ENCODE peak calls at places on chromosomes 1 and 21, in five cellular contexts. One of them, this sample, is unnamed.

GRCh38 chr1:201436461-201436860 is 14.9 kb upstream of the TNNI1 start:
- DNase-seq in mucosa of descending colon: no peak
- DNase-seq in heart right ventricle: no peak
- DNase-seq in tibial artery: no peak
- DNase-seq in type B pancreatic cell: no peak
- DNase-seq in this sample: no peak

GRCh38 chr21:45575304-45575992 is 33.2 kb upstream of the SLC19A1 start:
- DNase-seq in mucosa of descending colon: no peak
- DNase-seq in heart right ventricle: no peak
- DNase-seq in tibial artery: no peak
- DNase-seq in type B pancreatic cell: no peak
- DNase-seq in this sample: no peak

GRCh38 chr1:13819637-13820036 is 119.6 kb downstream of the PRDM2 start:
- DNase-seq in mucosa of descending colon: no peak
- DNase-seq in heart right ventricle: no peak
- DNase-seq in tibial artery: no peak
- DNase-seq in type B pancreatic cell: no peak
- DNase-seq in this sample: peak; percentile 59

GRCh38 chr1:193102662-193103061 is 2.6 kb downstream of the GLRX2 start:
- DNase-seq in mucosa of descending colon: no peak
- DNase-seq in heart right ventricle: no peak
- DNase-seq in tibial artery: no peak
- DNase-seq in type B pancreatic cell: no peak
- DNase-seq in this sample: no peak

GRCh38 chr1:167276969-167277368 is 56.3 kb downstream of the POU2F1 start:
- DNase-seq in mucosa of descending colon: no peak
- DNase-seq in heart right ventricle: no peak
- DNase-seq in tibial artery: no peak
- DNase-seq in type B pancreatic cell: no peak
- DNase-seq in this sample: no peak

GRCh38 chr1:187999973-188000372 is 1171.2 kb downstream of the PLA2G4A start:
- DNase-seq in mucosa of descending colon: no peak
- DNase-seq in heart right ventricle: no peak
- DNase-seq in tibial artery: no peak
- DNase-seq in type B pancreatic cell: no peak
- DNase-seq in this sample: no peak

GRCh38 chr1:14067686-14068085 is 367.7 kb downstream of the PRDM2 start:
- DNase-seq in mucosa of descending colon: no peak
- DNase-seq in heart right ventricle: no peak
- DNase-seq in tibial artery: no peak
- DNase-seq in type B pancreatic cell: no peak
- DNase-seq in this sample: no peak

GRCh38 chr1:2036287-2036686 is 13.9 kb upstream of the PRKCZ start:
- DNase-seq in mucosa of descending colon: no peak
- DNase-seq in heart right ventricle: no peak
- DNase-seq in tibial artery: no peak
- DNase-seq in type B pancreatic cell: no peak
- DNase-seq in this sample: no peak

GRCh38 chr1:232728507-232729263 is 76.5 kb upstream of the MAP10 start:
- DNase-seq in mucosa of descending colon: no peak
- DNase-seq in heart right ventricle: no peak
- DNase-seq in tibial artery: no peak
- DNase-seq in type B pancreatic cell: no peak
- DNase-seq in this sample: no peak

GRCh38 chr1:1616045-1616821 is 933 bp downstream of the MIB2 start:
- DNase-seq in mucosa of descending colon: peak; percentile 78
- DNase-seq in heart right ventricle: peak; percentile 62
- DNase-seq in tibial artery: no peak
- DNase-seq in type B pancreatic cell: no peak
- DNase-seq in this sample: peak; percentile 82

GRCh38 chr1:56584910-56585528 is 5.7 kb upstream of the PLPP3 start:
- DNase-seq in mucosa of descending colon: no peak
- DNase-seq in heart right ventricle: no peak
- DNase-seq in tibial artery: no peak
- DNase-seq in type B pancreatic cell: no peak
- DNase-seq in this sample: no peak

GRCh38 chr1:21184266-21184665 is 7.6 kb upstream of the EIF4G3 start:
- DNase-seq in mucosa of descending colon: no peak
- DNase-seq in heart right ventricle: no peak
- DNase-seq in tibial artery: no peak
- DNase-seq in type B pancreatic cell: no peak
- DNase-seq in this sample: no peak
- TF ChIP-seq CTCF in mucosa of descending colon: no peak
- TF ChIP-seq CTCF in heart right ventricle: no peak
- TF ChIP-seq CTCF in tibial artery: no peak
- TF ChIP-seq CTCF in type B pancreatic cell: no peak
- TF ChIP-seq CTCF in this sample: no peak

DNA sequence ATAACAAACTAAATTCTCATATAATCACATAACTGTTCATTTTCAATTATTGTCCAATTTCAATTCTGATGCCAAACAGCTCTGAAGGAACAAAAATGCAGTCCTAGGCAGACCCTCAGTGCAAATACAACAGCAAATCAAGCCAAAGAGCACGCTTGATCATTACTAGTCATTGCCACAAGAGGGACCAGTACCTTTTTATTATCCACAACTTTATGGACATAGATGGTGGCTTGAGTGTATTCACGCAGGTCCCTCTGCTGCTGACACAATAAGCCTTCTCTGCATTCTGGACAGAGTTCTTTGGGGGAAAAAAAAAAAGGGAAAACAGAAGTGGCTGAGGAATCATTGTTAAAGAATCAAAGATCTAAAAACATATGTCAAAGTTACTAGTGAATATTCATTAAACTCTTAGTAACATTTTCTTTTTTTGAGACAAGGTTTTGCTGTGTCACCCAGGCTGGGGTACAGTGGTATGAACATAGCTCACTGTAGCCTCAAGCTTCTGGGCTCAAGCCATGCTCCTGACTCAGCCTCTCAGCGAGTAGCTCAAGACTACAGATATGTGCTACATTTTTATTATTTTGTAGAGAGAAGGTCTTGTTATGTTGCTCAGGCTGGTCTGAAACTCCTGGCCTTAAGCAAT is 34.3 kb upstream of the RAP1GAP start:
- DNase-seq in mucosa of descending colon: no peak
- DNase-seq in heart right ventricle: no peak
- DNase-seq in tibial artery: no peak
- DNase-seq in type B pancreatic cell: no peak
- DNase-seq in this sample: no peak
- TF ChIP-seq CTCF in mucosa of descending colon: no peak
- TF ChIP-seq CTCF in heart right ventricle: no peak
- TF ChIP-seq CTCF in tibial artery: no peak
- TF ChIP-seq CTCF in type B pancreatic cell: peak; percentile 77
- TF ChIP-seq CTCF in this sample: peak; percentile 81

GRCh38 chr1:205630241-205630640 is 1.6 kb downstream of the ELK4 start:
- DNase-seq in mucosa of descending colon: no peak
- DNase-seq in heart right ventricle: no peak
- DNase-seq in tibial artery: no peak
- DNase-seq in type B pancreatic cell: no peak
- DNase-seq in this sample: no peak

GRCh38 chr1:205630651-205631009 is 1.2 kb downstream of the ELK4 start:
- DNase-seq in mucosa of descending colon: no peak
- DNase-seq in heart right ventricle: no peak
- DNase-seq in tibial artery: no peak
- DNase-seq in type B pancreatic cell: no peak
- DNase-seq in this sample: no peak

GRCh38 chr1:205632374-205633169 is 761 bp upstream of the ELK4 start:
- DNase-seq in mucosa of descending colon: no peak
- DNase-seq in heart right ventricle: no peak
- DNase-seq in tibial artery: no peak
- DNase-seq in type B pancreatic cell: no peak
- DNase-seq in this sample: no peak

GRCh38 chr1:205631010-205631726 is 643 bp downstream of the ELK4 start:
- DNase-seq in mucosa of descending colon: peak; percentile 82
- DNase-seq in heart right ventricle: peak; percentile 60
- DNase-seq in tibial artery: peak; percentile 50
- DNase-seq in type B pancreatic cell: peak; percentile 81
- DNase-seq in this sample: no peak

GRCh38 chr1:205631727-205632373 is at the start of gene ELK4:
- DNase-seq in mucosa of descending colon: peak; percentile 100
- DNase-seq in heart right ventricle: peak; percentile 99
- DNase-seq in tibial artery: peak; percentile 98
- DNase-seq in type B pancreatic cell: peak; percentile 99
- DNase-seq in this sample: peak; percentile 99
- TF ChIP-seq CTCF in mucosa of descending colon: peak; percentile 64
- TF ChIP-seq CTCF in heart right ventricle: peak; percentile 57
- TF ChIP-seq CTCF in tibial artery: peak; percentile 67
- TF ChIP-seq CTCF in type B pancreatic cell: peak; percentile 72
- TF ChIP-seq CTCF in this sample: peak; percentile 85

GRCh38 chr1:63777286-63777685 is 3.5 kb downstream of the ROR1 start:
- DNase-seq in mucosa of descending colon: no peak
- DNase-seq in heart right ventricle: no peak
- DNase-seq in tibial artery: no peak
- DNase-seq in type B pancreatic cell: no peak
- DNase-seq in this sample: no peak
- TF ChIP-seq CTCF in mucosa of descending colon: no peak
- TF ChIP-seq CTCF in heart right ventricle: no peak
- TF ChIP-seq CTCF in tibial artery: no peak
- TF ChIP-seq CTCF in type B pancreatic cell: peak; percentile 20
- TF ChIP-seq CTCF in this sample: peak; percentile 58